ENCODE peak calls at places on chromosomes 1 and 21, in eight cellular contexts. X is GM12865, M is heart right ventricle, H is PC-3, R is kidney epithelial cell, Z is cardiac fibroblast, D is cardiac muscle cell, F is keratinocyte. Y is an unnamed sample.

GRCh38 chr1:101139130-101139529 is 97.7 kb upstream of the S1PR1 start:
- DNase-seq in D (no peak), X (no peak), M (no peak), R (no peak), F (no peak), H (no peak), Z (no peak), Y (no peak)

GRCh38 chr1:29256979-29257804 is 20.9 kb downstream of the PTPRU start:
- DNase-seq in Z (peak; percentile 66), H (no peak), D (peak; percentile 27), F (no peak), X (no peak), M (no peak), R (no peak), Y (peak; percentile 50)

GRCh38 chr21:25186278-25186677 is 421.0 kb downstream of the MRPL39 start:
- DNase-seq in M (no peak), R (no peak), Z (no peak), D (no peak), F (no peak), H (no peak), X (peak; percentile 40), Y (no peak)

GRCh38 chr1:40130892-40131291 is 30.3 kb upstream of the RLF start:
- DNase-seq in R (peak; percentile 2), F (no peak), M (no peak), X (no peak), Z (peak; percentile 2), H (peak; percentile 78), D (no peak), Y (no peak)

GRCh38 chr1:54160351-54160750 is 7.6 kb upstream of the CDCP2 start:
- DNase-seq in D (no peak), F (no peak), M (no peak), X (no peak), R (no peak), Z (no peak), H (no peak), Y (no peak)

GRCh38 chr1:235226933-235227332 is 65.9 kb upstream of the RBM34 start:
- DNase-seq in R (no peak), D (no peak), M (no peak), H (no peak), Z (no peak), F (no peak), X (no peak), Y (no peak)

GRCh38 chr1:231390071-231390470 is 32.0 kb downstream of the EGLN1 start:
- DNase-seq in R (no peak), Z (peak; percentile 75), F (no peak), M (no peak), D (no peak), X (no peak), H (peak; percentile 46), Y (no peak)

GRCh38 chr1:21217812-21218596 is 41.3 kb upstream of the EIF4G3 start:
- DNase-seq in X (no peak), Z (peak; percentile 49), H (peak; percentile 40), R (no peak), D (peak; percentile 33), F (no peak), M (peak; percentile 38), Y (no peak)

GRCh38 chr1:199857103-199857502 is 170.4 kb upstream of the NR5A2 start:
- DNase-seq in M (no peak), R (no peak), F (no peak), X (no peak), D (no peak), Z (peak; percentile 60), H (no peak), Y (no peak)

GRCh38 chr1:204443871-204444581 is 32.4 kb upstream of the PPP1R15B start:
- DNase-seq in D (no peak), Z (peak; percentile 39), F (peak; percentile 71), H (peak; percentile 96), M (no peak), X (no peak), R (no peak), Y (no peak)

GRCh38 chr1:54108156-54108555 is 44.6 kb downstream of the CDCP2 start:
- DNase-seq in M (no peak), F (no peak), X (no peak), R (no peak), H (no peak), D (no peak), Z (no peak), Y (no peak)

GRCh38 chr1:237416924-237417655 is 375.1 kb downstream of the RYR2 start:
- DNase-seq in X (no peak), R (no peak), Z (no peak), M (no peak), F (no peak), D (no peak), H (no peak), Y (no peak)

GRCh38 chr1:47536646-47537118 is 98.8 kb downstream of the FOXD2 start:
- DNase-seq in X (no peak), M (no peak), R (no peak), D (no peak), F (no peak), H (no peak), Z (no peak), Y (peak; percentile 33)

GRCh38 chr21:33027401-33028185 is 1.9 kb downstream of the OLIG2 start:
- DNase-seq in M (no peak), R (no peak), X (no peak), F (no peak), H (no peak), Z (no peak), D (no peak), Y (no peak)

GRCh38 chr1:43603004-43603403 is 46.9 kb upstream of the KDM4A start:
- DNase-seq in X (no peak), F (peak; percentile 32), D (no peak), M (no peak), H (no peak), R (no peak), Z (no peak), Y (no peak)

GRCh38 chr1:219120625-219121544 is 52.8 kb upstream of the LYPLAL1 start:
- DNase-seq in X (no peak), M (no peak), H (no peak), R (no peak), Z (peak; percentile 96), F (no peak), D (no peak), Y (no peak)

GRCh38 chr1:78540056-78540455 is 49.3 kb downstream of the PTGFR start:
- DNase-seq in X (no peak), H (no peak), R (no peak), D (no peak), M (no peak), F (no peak), Z (no peak), Y (no peak)

GRCh38 chr1:185813401-185813979 is 79.3 kb downstream of the HMCN1 start:
- DNase-seq in D (peak; percentile 59), M (no peak), R (no peak), F (peak; percentile 7), X (peak; percentile 41), H (peak; percentile 73), Z (peak; percentile 83), Y (no peak)

DNA sequence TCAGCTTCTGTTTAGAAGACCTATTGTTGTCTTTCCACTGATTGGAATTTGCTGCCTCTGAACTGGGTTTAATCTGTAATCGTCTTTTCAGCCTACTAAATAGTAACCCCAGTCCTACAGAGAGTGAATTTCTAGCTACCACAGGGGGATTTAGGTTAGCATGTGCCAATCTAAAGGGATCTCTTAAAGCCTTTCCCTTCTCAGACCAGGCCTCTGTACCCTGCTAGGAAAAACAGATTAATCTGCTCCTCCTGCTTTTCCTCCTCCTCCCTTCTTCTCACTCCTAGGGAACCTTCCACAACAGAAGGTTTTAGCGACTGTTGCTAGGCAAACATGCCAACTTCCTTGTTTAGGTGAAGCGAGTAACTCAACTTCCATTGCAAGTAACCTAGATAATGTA is 1.3 kb upstream of the RC3H1 start:
- DNase-seq in D (peak; percentile 47), F (no peak), R (peak; percentile 68), Z (peak; percentile 27), X (no peak), M (no peak), H (peak; percentile 59), Y (no peak)
- H3K4me3 ChIP-seq in D (no peak overlapping the region), F (no peak overlapping the region), R (no peak overlapping the region), Z (no peak overlapping the region), X (no peak overlapping the region), M (no peak overlapping the region), H (no peak overlapping the region), Y (no peak overlapping the region)

GRCh38 chr1:156114101-156114918 is at the start of gene LMNA:
- DNase-seq in Z (peak; percentile 96), X (peak; percentile 81), R (peak; percentile 88), F (peak; percentile 96), H (peak; percentile 98), M (peak; percentile 91), D (peak; percentile 78), Y (peak; percentile 95)
- H3K4me3 ChIP-seq in Z (peak within 1 kb of the TSS; percentile 100), X (peak within 1 kb of the TSS; percentile 92), R (peak within 1 kb of the TSS; percentile 67), F (peak within 1 kb of the TSS; percentile 84), H (peak within 1 kb of the TSS; percentile 86), M (peak within 1 kb of the TSS; percentile 95), D (peak within 1 kb of the TSS; percentile 74), Y (peak within 1 kb of the TSS; percentile 99)

DNA sequence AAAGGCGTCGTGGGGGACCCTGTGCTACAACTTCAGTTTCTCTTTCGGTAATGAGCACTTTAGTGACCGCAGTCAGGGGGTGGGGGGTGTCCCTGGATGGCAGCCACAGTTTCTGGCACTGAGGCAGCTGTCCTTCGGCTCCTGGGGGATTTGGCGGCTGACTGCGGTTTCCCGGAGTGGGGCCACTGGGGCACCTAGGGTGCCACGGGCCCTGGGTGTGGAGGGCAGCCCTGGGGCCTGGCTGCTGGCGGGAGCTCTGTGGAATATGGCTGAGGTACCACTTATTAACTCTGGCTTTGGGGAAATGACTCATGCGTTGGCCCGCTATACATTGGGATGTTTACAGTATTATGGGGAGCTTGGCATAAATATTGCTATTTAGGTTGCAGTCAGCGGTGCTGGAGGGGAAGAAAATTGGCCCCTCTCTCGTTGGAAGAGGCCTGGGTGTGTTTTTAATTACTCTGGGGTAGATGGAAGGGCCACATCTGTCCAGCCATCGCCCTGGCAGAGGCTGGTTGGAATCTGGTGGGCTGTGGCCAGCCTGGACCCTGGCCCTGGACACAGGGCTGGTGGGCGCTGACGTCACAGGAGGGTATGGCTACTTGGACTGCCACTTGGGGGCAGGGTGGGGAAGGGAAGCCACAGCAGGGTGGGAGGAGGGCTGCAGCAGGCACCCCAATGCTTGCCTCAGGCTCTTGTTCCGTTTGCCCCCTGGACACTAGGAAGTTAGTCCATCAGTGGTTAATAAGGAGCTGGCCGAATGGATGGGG is 2.0 kb downstream of the EPHB2 start:
- DNase-seq in D (no peak), F (no peak), Z (peak; percentile 11), X (peak; percentile 61), M (no peak), H (peak; percentile 71), R (no peak), Y (no peak)
- H3K4me3 ChIP-seq in D (peak overlapping the region; percentile 82), F (no peak overlapping the region), Z (no peak overlapping the region), X (no peak overlapping the region), M (no peak overlapping the region), H (peak overlapping the region; percentile 81), R (peak overlapping the region; percentile 76), Y (no peak overlapping the region)

DNA sequence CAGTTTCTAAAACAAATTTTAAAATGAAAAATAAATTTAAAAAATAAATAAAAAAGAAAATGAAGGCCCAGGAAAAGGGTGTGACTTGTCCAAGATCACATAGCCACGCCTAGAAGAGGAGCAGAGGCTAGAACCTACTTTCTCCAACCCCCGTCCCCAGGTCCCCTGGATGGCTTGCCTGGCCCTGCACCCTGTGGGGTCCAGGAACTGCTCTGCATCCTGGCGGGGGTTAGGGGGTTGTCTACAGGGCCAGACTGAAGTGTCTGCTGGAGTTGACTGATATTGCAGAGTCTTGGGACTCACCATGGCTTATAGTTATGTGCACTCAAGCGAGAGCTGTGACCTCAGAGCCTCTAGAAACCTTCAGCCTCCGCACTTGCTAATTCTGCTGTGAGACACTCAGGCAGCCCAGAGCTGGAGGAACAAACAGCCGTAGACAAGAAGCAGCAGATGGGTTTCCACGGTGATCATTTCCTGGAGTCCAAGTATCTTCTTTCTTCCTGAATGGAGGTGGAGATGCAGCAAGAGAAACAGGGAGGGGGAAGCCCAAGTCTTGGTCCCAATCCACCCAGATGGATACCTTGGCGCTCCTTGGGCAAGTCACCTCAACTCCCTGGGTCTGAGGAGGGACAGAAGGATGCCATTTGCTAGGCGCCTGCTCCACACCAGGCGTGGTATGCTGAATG is 5.2 kb upstream of the EXTL1 start:
- DNase-seq in F (no peak), R (no peak), D (no peak), X (no peak), H (no peak), M (no peak), Z (no peak), Y (no peak)
- H3K4me3 ChIP-seq in F (no peak overlapping the region), R (no peak overlapping the region), D (no peak overlapping the region), X (no peak overlapping the region), H (no peak overlapping the region), M (no peak overlapping the region), Z (no peak overlapping the region), Y (no peak overlapping the region)

Y was measured in pancreas.